ENCODE peak calls at places on chromosomes 5 and 9, in five cellular contexts. One of them, this sample, is unnamed.

GRCh38 chr9:127790094-127790855 is 4.4 kb downstream of the CDK9 start:
- DNase-seq in HepG2: no peak
- DNase-seq in GM12891: no peak
- DNase-seq in K562: no peak
- DNase-seq in H1: no peak
- DNase-seq in this sample: no peak

GRCh38 chr5:33433303-33434255 is 7.2 kb upstream of the TARS1 start:
- DNase-seq in K562: no peak
- DNase-seq in H1: no peak
- DNase-seq in GM12891: no peak
- DNase-seq in HepG2: no peak
- DNase-seq in this sample: no peak

GRCh38 chr5:146993876-146994530 is 115.4 kb upstream of the PPP2R2B start:
- DNase-seq in HepG2: no peak
- DNase-seq in K562: no peak
- DNase-seq in H1: no peak
- DNase-seq in GM12891: no peak
- DNase-seq in this sample: no peak

GRCh38 chr9:135701067-135701967 is 668 bp upstream of the KCNT1 start:
- DNase-seq in HepG2: no peak
- DNase-seq in GM12891: no peak
- DNase-seq in H1: no peak
- DNase-seq in K562: no peak
- DNase-seq in this sample: no peak

GRCh38 chr9:20838218-20838617 is 154.2 kb downstream of the FOCAD start:
- DNase-seq in K562: no peak
- DNase-seq in HepG2: peak
- DNase-seq in GM12891: no peak
- DNase-seq in H1: no peak
- DNase-seq in this sample: no peak

GRCh38 chr9:37026085-37026935 is 7.8 kb downstream of the PAX5 start:
- DNase-seq in HepG2: no peak
- DNase-seq in GM12891: no peak
- DNase-seq in K562: no peak
- DNase-seq in H1: no peak
- DNase-seq in this sample: no peak

GRCh38 chr5:19865336-19866087 is 122.5 kb downstream of the CDH18 start:
- DNase-seq in GM12891: no peak
- DNase-seq in H1: no peak
- DNase-seq in K562: no peak
- DNase-seq in HepG2: no peak
- DNase-seq in this sample: no peak

GRCh38 chr9:75855509-75855908 is 35.0 kb upstream of the PCSK5 start:
- DNase-seq in K562: peak
- DNase-seq in GM12891: no peak
- DNase-seq in HepG2: peak
- DNase-seq in H1: no peak
- DNase-seq in this sample: no peak

GRCh38 chr5:79924936-79925893 is 65.8 kb downstream of the MTX3 start:
- DNase-seq in HepG2: no peak
- DNase-seq in K562: no peak
- DNase-seq in GM12891: no peak
- DNase-seq in H1: peak
- DNase-seq in this sample: no peak

DNA sequence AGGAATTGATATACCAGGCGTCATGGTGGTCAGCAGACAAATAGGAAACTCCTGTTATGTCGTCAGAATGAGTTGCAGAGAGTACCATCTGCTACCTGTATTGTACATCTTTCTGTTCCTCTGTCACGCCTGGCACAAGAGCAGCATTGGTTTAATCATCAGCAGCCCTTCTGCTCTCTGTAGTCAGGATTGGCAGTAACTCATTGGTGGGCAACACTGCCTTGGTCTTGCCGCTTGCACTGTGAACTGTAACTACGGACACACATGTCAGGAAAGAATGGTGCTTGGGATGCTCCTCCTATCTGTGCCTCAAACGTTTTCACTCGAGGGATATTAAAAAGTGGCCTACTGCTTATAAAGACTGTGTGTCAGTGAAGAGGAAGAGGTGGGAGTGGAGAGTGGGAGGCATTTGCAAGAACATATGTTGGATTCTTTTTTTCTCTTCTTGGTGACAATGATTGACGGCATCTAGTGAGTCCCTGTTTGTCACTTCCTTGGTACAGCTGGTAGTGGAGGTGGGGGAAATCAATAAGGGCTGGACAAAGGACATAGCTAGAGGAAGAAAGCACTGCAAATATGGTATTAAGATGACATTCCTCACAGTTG is 76.6 kb downstream of the F2RL2 start:
- DNase-seq in H1: no peak
- DNase-seq in HepG2: peak
- DNase-seq in GM12891: no peak
- DNase-seq in K562: no peak
- DNase-seq in this sample: no peak
- TF ChIP-seq TAF1 in H1: no peak
- TF ChIP-seq TAF1 in HepG2: no peak
- TF ChIP-seq TAF1 in GM12891: no peak
- TF ChIP-seq TAF1 in K562: no peak
- TF ChIP-seq TAF1 in this sample: no peak

GRCh38 chr9:113620377-113621161 is 157.0 kb downstream of the RGS3 start:
- DNase-seq in K562: no peak
- DNase-seq in GM12891: no peak
- DNase-seq in HepG2: peak
- DNase-seq in H1: peak
- DNase-seq in this sample: no peak
- TF ChIP-seq POLR2AphosphoS5 in K562: no peak
- TF ChIP-seq POLR2AphosphoS5 in GM12891: no peak
- TF ChIP-seq POLR2AphosphoS5 in HepG2: no peak
- TF ChIP-seq POLR2AphosphoS5 in H1: no peak
- TF ChIP-seq POLR2AphosphoS5 in this sample: no peak

GRCh38 chr5:60260658-60261057 is 367.1 kb upstream of the PDE4D start:
- DNase-seq in H1: no peak
- DNase-seq in K562: no peak
- DNase-seq in GM12891: no peak
- DNase-seq in HepG2: no peak
- DNase-seq in this sample: no peak

GRCh38 chr5:60257852-60258251 is 364.3 kb upstream of the PDE4D start:
- DNase-seq in HepG2: peak
- DNase-seq in K562: no peak
- DNase-seq in GM12891: no peak
- DNase-seq in H1: no peak
- DNase-seq in this sample: no peak

GRCh38 chr5:60259730-60260129 is 366.2 kb upstream of the PDE4D start:
- DNase-seq in HepG2: no peak
- DNase-seq in K562: no peak
- DNase-seq in H1: no peak
- DNase-seq in GM12891: no peak
- DNase-seq in this sample: no peak

GRCh38 chr5:60261732-60262131 is 368.2 kb upstream of the PDE4D start:
- DNase-seq in H1: no peak
- DNase-seq in K562: no peak
- DNase-seq in HepG2: no peak
- DNase-seq in GM12891: no peak
- DNase-seq in this sample: no peak

DNA sequence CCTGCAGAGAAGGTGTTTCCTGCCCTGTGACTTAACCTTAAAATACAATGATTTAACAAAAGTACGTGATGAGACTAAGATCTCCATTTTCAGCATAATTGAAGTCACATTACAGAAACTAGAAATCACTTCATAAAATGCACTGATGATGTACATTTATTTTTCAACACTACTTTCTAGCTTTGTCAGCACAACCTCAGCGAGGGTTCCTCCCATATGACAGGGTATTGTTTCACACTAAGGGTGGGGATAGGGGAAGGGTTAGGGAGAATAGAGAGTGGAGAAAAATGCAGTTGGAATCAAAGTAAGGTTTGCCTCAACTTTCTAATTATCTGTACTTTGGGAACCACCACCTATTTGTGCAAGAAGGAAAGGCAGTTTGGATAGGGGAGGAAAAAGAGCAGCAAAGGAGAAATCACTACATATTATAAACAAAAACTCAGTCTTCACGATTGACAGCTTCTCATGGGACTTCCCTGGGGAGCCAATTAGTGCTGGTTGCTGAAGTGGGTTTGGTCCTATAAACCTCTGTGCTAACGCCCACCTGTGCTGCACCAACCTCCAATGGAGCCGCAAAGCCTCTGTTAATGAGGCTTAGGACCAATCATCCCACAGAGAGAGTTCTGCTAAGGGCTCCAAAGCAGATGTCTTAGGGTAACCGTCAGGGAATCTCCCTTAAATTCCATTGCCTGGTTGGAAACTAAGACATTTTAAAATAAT is 369.2 kb upstream of the PDE4D start:
- DNase-seq in K562: no peak
- DNase-seq in HepG2: no peak
- DNase-seq in GM12891: no peak
- DNase-seq in H1: no peak
- DNase-seq in this sample: no peak
- TF ChIP-seq TAF1 in K562: no peak
- TF ChIP-seq TAF1 in HepG2: no peak
- TF ChIP-seq TAF1 in GM12891: no peak
- TF ChIP-seq TAF1 in H1: no peak
- TF ChIP-seq TAF1 in this sample: no peak

GRCh38 chr5:149667827-149668122 is 62.3 kb upstream of the PPARGC1B start:
- DNase-seq in GM12891: no peak
- DNase-seq in K562: no peak
- DNase-seq in HepG2: no peak
- DNase-seq in H1: no peak
- DNase-seq in this sample: no peak
- TF ChIP-seq POLR2AphosphoS5 in GM12891: no peak
- TF ChIP-seq POLR2AphosphoS5 in K562: no peak
- TF ChIP-seq POLR2AphosphoS5 in HepG2: no peak
- TF ChIP-seq POLR2AphosphoS5 in H1: no peak
- TF ChIP-seq POLR2AphosphoS5 in this sample: no peak

GRCh38 chr9:30120654-30121053 is 2263.8 kb upstream of the ACO1 start:
- DNase-seq in H1: no peak
- DNase-seq in K562: no peak
- DNase-seq in GM12891: no peak
- DNase-seq in HepG2: no peak
- DNase-seq in this sample: no peak
- TF ChIP-seq TAF1 in H1: no peak
- TF ChIP-seq TAF1 in K562: no peak
- TF ChIP-seq TAF1 in GM12891: no peak
- TF ChIP-seq TAF1 in HepG2: no peak
- TF ChIP-seq TAF1 in this sample: no peak

This sample was measured in GM12892.